ENCODE peak calls at places on chromosome 10, in four cellular contexts. V is GM12878, W is K562, M is GM12891. D is an unnamed sample.

GRCh38 chr10:122462533-122463465 is 1.4 kb downstream of the HTRA1 start:
- DNase-seq in W (no peak), V (no peak), M (no peak), D (no peak)

GRCh38 chr10:67077376-67077775 is 151.5 kb downstream of the LRRTM3 start:
- DNase-seq in M (no peak), V (no peak), W (no peak), D (no peak)

GRCh38 chr10:76998451-76998850 is 639.2 kb downstream of the KCNMA1 start:
- DNase-seq in W (no peak), M (no peak), V (no peak), D (no peak)

GRCh38 chr10:79248341-79248931 is 98.8 kb upstream of the PPIF start:
- DNase-seq in W (no peak), M (no peak), V (no peak), D (peak; percentile 80)

GRCh38 chr10:52442576-52442975 is 128.5 kb downstream of the DKK1 start:
- DNase-seq in M (no peak), V (no peak), W (no peak), D (no peak)

GRCh38 chr10:77685494-77685893 is 47.9 kb upstream of the KCNMA1 start:
- DNase-seq in V (no peak), W (no peak), M (no peak), D (no peak)

GRCh38 chr10:26725837-26726727 is 28.6 kb downstream of the PDSS1 start:
- DNase-seq in W (peak; percentile 59), M (no peak), V (no peak), D (peak; percentile 31)

GRCh38 chr10:5614081-5614721 is 52.2 kb downstream of the ASB13 start:
- DNase-seq in V (no peak), W (no peak), M (no peak), D (no peak)

GRCh38 chr10:51269816-51270215 is 195.5 kb downstream of the PRKG1 start:
- DNase-seq in V (no peak), W (no peak), M (no peak), D (no peak)

GRCh38 chr10:48306870-48307531 is 524 bp downstream of the MAPK8 start:
- DNase-seq in W (peak; percentile 94), V (no peak), M (peak; percentile 53), D (no peak)

GRCh38 chr10:79985481-79986072 is 36.7 kb upstream of the SFTPD start:
- DNase-seq in V (no peak), W (no peak), M (no peak), D (no peak)

GRCh38 chr10:63005246-63005645 is 127.9 kb upstream of the NRBF2 start:
- DNase-seq in V (peak; percentile 9), M (no peak), W (no peak), D (no peak)

GRCh38 chr10:67780759-67781538 is 57.0 kb downstream of the DNAJC12 start:
- DNase-seq in V (no peak), M (no peak), W (no peak), D (no peak)

GRCh38 chr10:89891006-89891405 is 189.6 kb downstream of the KIF20B start:
- DNase-seq in W (no peak), M (no peak), V (no peak), D (no peak)

GRCh38 chr10:23786594-23786993 is 347.7 kb downstream of the OTUD1 start:
- DNase-seq in W (no peak), M (no peak), V (no peak), D (no peak)

GRCh38 chr10:133130602-133131001 is 29.4 kb upstream of the KNDC1 start:
- DNase-seq in W (no peak), M (no peak), V (no peak), D (no peak)

GRCh38 chr10:123760648-123761428 is 94.7 kb downstream of the GPR26 start:
- DNase-seq in W (no peak), M (no peak), V (no peak), D (no peak)

GRCh38 chr10:33478675-33479125 is 144.2 kb upstream of the NRP1 start:
- DNase-seq in V (no peak), W (no peak), M (no peak), D (no peak)

GRCh38 chr10:101236376-101237079 is 7.3 kb upstream of the LBX1 start:
- DNase-seq in W (peak; percentile 30), M (no peak), V (no peak), D (no peak)

GRCh38 chr10:17438583-17438982 is 15.8 kb downstream of the ST8SIA6 start:
- DNase-seq in V (no peak), W (no peak), M (no peak), D (no peak)

GRCh38 chr10:124125305-124126116 is 32.1 kb upstream of the CHST15 start:
- DNase-seq in V (no peak), M (no peak), W (no peak), D (no peak)

GRCh38 chr10:120392671-120393079 is 64.4 kb upstream of the PLPP4 start:
- DNase-seq in M (no peak), V (no peak), W (no peak), D (no peak)

GRCh38 chr10:116079355-116079754 is 193.7 kb downstream of the GFRA1 start:
- DNase-seq in M (no peak), W (no peak), V (no peak), D (no peak)

GRCh38 chr10:73892314-73893080 is 18.1 kb upstream of the CAMK2G start:
- DNase-seq in W (no peak), V (no peak), M (no peak), D (no peak)

GRCh38 chr10:76881477-76882220 is 756.0 kb downstream of the KCNMA1 start:
- DNase-seq in W (no peak), V (peak; percentile 26), M (no peak), D (no peak)

GRCh38 chr10:27241640-27242472 is 1.3 kb upstream of the ACBD5 start:
- DNase-seq in M (peak; percentile 60), W (peak; percentile 82), V (peak; percentile 80), D (peak; percentile 54)

GRCh38 chr10:132063432-132063831 is 2.3 kb upstream of the JAKMIP3 start:
- DNase-seq in W (no peak), V (no peak), M (no peak), D (no peak)

GRCh38 chr10:24383681-24384106 is 174.8 kb downstream of the KIAA1217 start:
- DNase-seq in M (peak; percentile 40), W (peak; percentile 76), V (peak; percentile 86), D (no peak)

GRCh38 chr10:53918755-53919154 is 882.3 kb downstream of the PCDH15 start:
- DNase-seq in W (no peak), V (no peak), M (no peak), D (no peak)
- TF ChIP-seq SPI1 in W (no peak), V (no peak), M (no peak), D (no peak)

DNA sequence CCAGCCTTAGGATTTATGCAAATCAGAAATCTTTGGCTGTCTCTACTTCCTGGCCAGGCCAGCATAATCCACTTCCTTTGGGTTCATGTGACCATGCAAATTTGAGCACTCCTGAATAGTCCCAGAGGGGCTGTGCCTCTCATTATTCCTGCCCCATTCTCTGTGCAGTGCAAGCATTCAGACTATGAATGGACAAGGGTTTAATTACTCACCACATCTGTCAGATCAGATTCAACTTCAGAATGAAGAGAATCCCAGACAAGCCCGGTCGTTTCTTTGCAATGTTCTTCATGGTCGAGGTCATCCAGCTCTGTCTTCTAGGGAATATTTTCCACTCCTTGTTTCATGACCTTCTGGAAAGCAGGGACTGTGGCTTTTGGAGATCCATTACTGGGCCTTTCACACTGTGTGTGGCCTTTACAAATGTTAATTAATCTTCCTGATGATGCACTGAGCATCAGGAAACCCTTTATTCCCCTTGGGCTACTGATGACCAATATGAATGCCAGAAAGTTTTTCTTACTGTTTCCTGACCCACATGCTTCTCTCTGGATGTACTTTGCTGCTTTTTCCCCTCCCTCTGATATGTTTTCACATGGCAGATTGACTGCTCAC is 217.7 kb upstream of the TCF7L2 start:
- DNase-seq in M (no peak), W (no peak), V (no peak), D (no peak)
- TF ChIP-seq SPI1 in M (no peak), W (no peak), V (no peak), D (no peak)

DNA sequence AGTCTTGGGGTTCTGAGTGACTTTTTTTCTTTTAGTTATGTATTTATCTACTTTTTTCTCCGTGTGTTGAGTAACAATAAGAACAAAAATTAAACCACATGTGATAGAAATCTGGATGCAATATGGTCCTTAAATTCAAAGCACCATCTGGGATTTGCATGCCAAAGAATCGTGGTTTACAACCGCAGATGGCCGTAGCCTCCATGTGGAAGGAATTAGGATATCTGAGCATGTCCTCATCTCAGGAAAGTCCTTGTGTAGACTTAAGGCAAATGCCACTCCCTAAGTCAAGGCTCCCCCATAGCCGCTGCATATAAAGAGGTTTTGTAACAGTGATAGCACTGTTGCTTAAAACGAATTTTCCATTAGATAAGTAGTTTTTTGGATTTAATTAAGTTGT is 304.0 kb downstream of the ZEB1 start:
- DNase-seq in V (no peak), M (no peak), W (no peak), D (no peak)
- TF ChIP-seq SPI1 in V (no peak), M (no peak), W (no peak), D (no peak)

DNA sequence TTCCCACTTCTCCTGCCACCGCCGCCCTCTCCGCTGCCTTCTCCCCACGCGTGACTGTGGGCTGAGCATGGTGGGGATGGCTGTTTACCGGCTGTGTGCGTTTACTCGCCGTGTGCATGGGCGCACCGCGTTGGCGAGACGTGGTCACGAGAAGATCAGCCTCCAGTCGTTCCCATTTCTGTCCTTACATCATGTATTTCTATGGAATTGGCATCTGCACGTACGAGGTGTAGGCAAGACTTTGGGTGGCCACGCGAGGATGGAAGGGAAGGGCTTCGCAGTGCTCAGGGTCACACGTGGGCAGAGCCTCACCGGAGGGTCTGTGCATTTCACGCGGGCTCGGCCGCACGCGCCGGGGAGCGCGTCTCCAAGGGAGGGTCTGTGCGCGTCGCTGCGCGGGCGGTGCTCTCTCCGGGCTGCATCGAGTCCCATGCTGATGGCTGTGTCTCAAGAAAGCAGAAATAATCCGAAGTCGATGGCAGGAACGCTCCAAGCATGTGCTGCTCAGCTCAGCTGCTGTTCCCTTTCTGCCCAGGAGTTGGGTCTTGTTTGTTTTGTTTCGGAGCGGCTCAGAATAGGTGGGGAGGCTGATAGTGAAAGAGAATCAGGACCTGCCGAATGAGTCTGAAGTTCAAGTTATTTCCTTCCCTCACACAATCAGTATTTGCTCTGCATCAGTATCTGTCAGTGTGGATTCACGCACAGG is 973 bp downstream of the CAMK1D start:
- DNase-seq in W (no peak), M (peak; percentile 43), V (no peak), D (peak; percentile 1)
- TF ChIP-seq SPI1 in W (no peak), M (no peak), V (no peak), D (no peak)

GRCh38 chr10:106224676-106225075 is 939.8 kb downstream of the SORCS1 start:
- DNase-seq in W (no peak), V (no peak), M (no peak), D (no peak)
- TF ChIP-seq SPI1 in W (no peak), V (no peak), M (no peak), D (no peak)

DNA sequence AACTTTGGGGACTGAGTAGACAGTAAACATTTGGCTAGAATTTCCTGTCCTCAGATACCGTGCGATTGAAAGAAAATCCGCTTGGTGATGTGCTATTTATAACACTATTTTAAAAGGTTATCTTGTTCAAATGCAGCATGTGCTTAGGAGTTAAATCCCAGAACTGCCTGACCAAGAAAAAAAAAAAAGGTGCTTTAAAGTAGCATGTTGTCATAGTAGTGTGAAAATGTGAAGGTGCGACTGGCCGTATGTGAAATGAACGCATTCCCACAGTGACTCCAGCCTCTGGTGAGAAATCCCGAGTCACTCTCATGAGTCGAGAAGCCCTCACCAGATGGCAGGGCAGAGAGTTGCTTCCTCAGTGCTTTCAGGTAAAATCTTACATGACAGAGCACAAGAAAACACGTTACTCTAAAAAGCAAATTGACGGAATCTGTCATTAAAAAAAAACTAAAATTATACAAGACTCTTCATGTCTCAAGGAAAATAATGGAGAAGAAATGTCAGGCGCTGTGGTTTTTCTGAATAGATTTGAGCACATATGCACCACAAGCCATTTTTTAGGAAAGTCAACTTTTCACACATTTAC is 18.4 kb upstream of the KLF6 start:
- DNase-seq in M (no peak), W (peak; percentile 60), V (no peak), D (peak; percentile 11)
- TF ChIP-seq SPI1 in M (no peak), W (no peak), V (no peak), D (no peak)